ENCODE peak calls at places on chromosomes 13 and 19, in four cellular contexts. M is left ventricle myocardium inferior, X is GM12878, O is astrocyte. J is an unnamed sample.

GRCh38 chr13:48783181-48783630 is 129.5 kb downstream of the CYSLTR2 start:
- DNase-seq in M (peak), X (no peak), O (peak), J (no peak)

GRCh38 chr13:112972258-112972657 is 3.2 kb downstream of the MCF2L start:
- DNase-seq in M (no peak), X (no peak), O (no peak), J (no peak)

GRCh38 chr19:17725422-17726078 is 6.3 kb downstream of the MAP1S start:
- DNase-seq in M (no peak), X (no peak), O (no peak), J (no peak)

GRCh38 chr19:22526661-22527272 is 104.6 kb upstream of the ZNF98 start:
- DNase-seq in M (no peak), X (no peak), O (no peak), J (no peak)

GRCh38 chr13:43054803-43055802 is 31.7 kb downstream of the DNAJC15 start:
- DNase-seq in M (no peak), X (no peak), O (peak), J (no peak)

GRCh38 chr13:93771229-93771628 is 544.6 kb downstream of the GPC6 start:
- DNase-seq in M (no peak), X (no peak), O (no peak), J (no peak)

GRCh38 chr13:60275208-60275607 is 111.5 kb upstream of the DIAPH3 start:
- DNase-seq in M (no peak), X (no peak), O (no peak), J (no peak)

GRCh38 chr19:51735759-51736449 is 12.1 kb upstream of the HAS1 start:
- DNase-seq in M (peak), X (no peak), O (peak), J (no peak)

GRCh38 chr13:27211271-27211670 is 39.7 kb upstream of the USP12 start:
- DNase-seq in M (no peak), X (no peak), O (no peak), J (no peak)

GRCh38 chr13:74229242-74229641 is 95.0 kb upstream of the KLF12 start:
- DNase-seq in M (no peak), X (no peak), O (no peak), J (no peak)

GRCh38 chr13:111323549-111323948 is 3.1 kb downstream of the TEX29 start:
- DNase-seq in M (no peak), X (no peak), O (no peak), J (no peak)

GRCh38 chr19:13778398-13778797 is 4.1 kb downstream of the C19orf53 start:
- DNase-seq in M (no peak), X (no peak), O (no peak), J (no peak)

GRCh38 chr13:27359203-27359821 is 65.1 kb upstream of the GTF3A start:
- DNase-seq in M (peak), X (no peak), O (no peak), J (no peak)

GRCh38 chr19:40740747-40741146 is 9.5 kb downstream of the ACTMAP start:
- DNase-seq in M (peak), X (no peak), O (no peak), J (no peak)

GRCh38 chr13:98251708-98252107 is 74.6 kb upstream of the RNF113B start:
- DNase-seq in M (no peak), X (no peak), O (no peak), J (no peak)

GRCh38 chr13:76992548-76993001 is 694 bp downstream of the CLN5 start:
- DNase-seq in M (no peak), X (no peak), O (peak), J (no peak)

GRCh38 chr19:6273701-6274601 is 5.8 kb downstream of the MLLT1 start:
- DNase-seq in M (peak), X (no peak), O (peak), J (no peak)

GRCh38 chr19:41626278-41626677 is 596 bp downstream of the CEACAM4 start:
- DNase-seq in M (no peak), X (no peak), O (no peak), J (no peak)

GRCh38 chr19:17385878-17386611 is 8.0 kb downstream of the CCDC194 start:
- DNase-seq in M (peak), X (no peak), O (no peak), J (no peak)

GRCh38 chr19:19460761-19461265 is 54.5 kb downstream of the TSSK6 start:
- DNase-seq in M (peak), X (no peak), O (no peak), J (no peak)

GRCh38 chr13:79837741-79838450 is 356.9 kb downstream of the NDFIP2 start:
- DNase-seq in M (no peak), X (no peak), O (peak), J (no peak)

GRCh38 chr19:34134190-34135032 is 37.9 kb upstream of the LSM14A start:
- DNase-seq in M (peak), X (peak), O (peak), J (peak)

GRCh38 chr19:658916-659839 is 3.8 kb downstream of the RNF126 start:
- DNase-seq in M (peak), X (no peak), O (peak), J (no peak)

GRCh38 chr19:39236527-39236926 is 8.3 kb downstream of the IFNL3 start:
- DNase-seq in M (no peak), X (no peak), O (no peak), J (no peak)

GRCh38 chr13:49300716-49301589 is 53.2 kb downstream of the CDADC1 start:
- DNase-seq in M (no peak), X (peak), O (peak), J (peak)

GRCh38 chr19:45169602-45170001 is 8.4 kb downstream of the TRAPPC6A start:
- DNase-seq in M (no peak), X (no peak), O (no peak), J (no peak)

GRCh38 chr19:45172173-45172572 is 5.9 kb downstream of the TRAPPC6A start:
- DNase-seq in M (no peak), X (no peak), O (no peak), J (no peak)

GRCh38 chr19:45170146-45171106 is 7.6 kb downstream of the TRAPPC6A start:
- DNase-seq in M (no peak), X (no peak), O (no peak), J (no peak)

GRCh38 chr19:45172611-45173208 is 5.3 kb downstream of the TRAPPC6A start:
- DNase-seq in M (no peak), X (no peak), O (peak), J (no peak)

GRCh38 chr19:45171211-45171623 is 6.8 kb downstream of the TRAPPC6A start:
- DNase-seq in M (no peak), X (no peak), O (no peak), J (no peak)
- H3K4me3 ChIP-seq in M (no peak), X (no peak), O (no peak), J (no peak)

DNA sequence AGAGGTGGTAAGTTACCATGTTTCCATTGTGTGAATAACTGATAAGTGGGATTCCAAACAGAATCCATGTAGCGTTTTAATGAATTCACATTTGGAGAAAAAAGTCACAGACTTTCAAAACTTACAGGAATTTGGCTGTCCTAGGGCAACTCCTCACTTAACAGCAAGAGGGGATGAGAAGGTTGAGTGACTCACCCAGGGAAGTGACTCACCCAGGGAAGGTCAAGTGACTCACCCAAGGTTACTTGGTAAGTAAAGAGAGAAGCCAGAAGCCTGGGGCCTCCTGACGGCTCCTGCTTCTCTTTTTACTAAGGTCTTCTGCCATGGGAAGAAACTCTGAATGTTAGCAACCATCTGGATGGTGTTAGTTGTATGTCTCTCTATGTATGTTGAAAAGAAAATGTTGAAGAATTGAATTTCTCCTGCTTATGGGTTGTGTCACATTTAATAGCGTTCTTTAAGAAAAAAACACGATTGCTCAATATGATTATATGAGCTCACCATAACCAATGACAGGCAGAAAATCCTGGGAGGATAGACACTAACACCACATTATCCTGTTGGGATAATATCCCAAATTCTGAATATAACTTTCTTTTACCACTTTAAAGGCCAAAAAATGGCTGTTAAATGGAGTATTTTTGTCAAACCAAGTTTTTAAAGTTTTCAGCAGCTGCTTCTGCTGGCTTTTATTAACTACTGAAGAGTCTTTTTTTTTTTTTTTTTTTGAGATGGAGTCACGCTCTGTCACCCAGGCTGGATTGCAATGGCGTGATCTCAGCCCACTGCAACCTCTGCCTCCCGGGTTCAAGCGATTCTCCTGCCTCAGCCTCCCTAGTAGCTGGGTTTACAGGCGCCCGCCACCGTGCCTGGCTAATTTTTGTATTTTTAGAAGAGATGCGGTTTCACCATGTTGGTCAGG is 195.6 kb downstream of the GGACT start:
- DNase-seq in M (peak), X (peak), O (peak), J (peak)
- H3K4me3 ChIP-seq in M (no peak), X (no peak), O (peak), J (no peak)

GRCh38 chr19:10924597-10924996 is 3.8 kb downstream of the YIPF2 start:
- DNase-seq in M (no peak), X (no peak), O (no peak), J (no peak)

GRCh38 chr19:10929402-10929794 is 787 bp downstream of the TIMM29 start:
- DNase-seq in M (no peak), X (no peak), O (no peak), J (no peak)

GRCh38 chr19:10928563-10929401 is at the start of the genes TIMM29 and YIPF2:
- DNase-seq in M (peak), X (peak), O (peak), J (peak)

GRCh38 chr19:10923503-10924076 is 4.8 kb downstream of the YIPF2 start:
- DNase-seq in M (no peak), X (no peak), O (no peak), J (no peak)

DNA sequence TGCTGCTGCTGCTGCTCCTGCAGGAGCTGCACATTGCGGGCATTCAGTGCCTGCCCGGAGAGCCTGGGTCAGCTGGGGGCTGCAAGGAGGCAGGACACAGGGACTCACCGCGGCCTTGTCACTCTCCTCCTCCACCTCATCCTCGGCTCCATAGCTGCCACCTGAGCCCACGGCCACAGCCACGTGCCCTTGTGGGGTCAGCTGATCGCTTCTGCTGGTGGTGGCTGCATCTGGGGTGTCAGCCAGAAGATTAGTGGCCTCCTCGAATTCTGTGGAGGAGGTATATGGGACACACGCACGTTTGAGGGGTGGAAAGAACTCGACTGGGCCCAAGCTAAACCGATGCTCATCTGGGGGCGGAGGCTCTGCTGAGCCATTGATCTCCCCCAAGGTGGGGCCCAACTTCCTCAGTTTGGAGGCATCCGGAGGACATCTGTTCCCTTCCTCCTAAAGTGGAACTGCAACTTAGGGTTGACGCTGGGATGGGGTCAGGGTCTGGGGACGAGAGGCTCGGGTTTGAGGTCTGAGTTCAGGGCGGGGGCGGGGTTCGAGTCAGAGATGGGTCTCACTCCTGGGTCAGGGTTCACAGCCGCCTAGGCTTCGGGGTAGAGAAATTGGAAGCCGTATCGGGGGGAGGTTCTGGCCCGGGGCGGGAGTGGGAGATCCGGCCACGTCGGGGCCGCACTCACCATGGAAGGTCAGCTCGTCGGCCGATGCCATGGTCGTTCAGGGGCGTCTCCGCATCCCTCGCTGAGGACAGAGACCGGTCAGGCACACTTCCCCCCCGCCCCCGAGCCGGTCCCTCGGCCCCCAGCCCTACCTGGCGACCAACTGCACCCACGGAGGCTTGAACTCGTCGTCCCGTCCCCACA is 512 bp downstream of the YIPF2 start:
- DNase-seq in M (no peak), X (no peak), O (no peak), J (no peak)
- H3K4me3 ChIP-seq in M (peak), X (peak), O (peak), J (peak)

DNA sequence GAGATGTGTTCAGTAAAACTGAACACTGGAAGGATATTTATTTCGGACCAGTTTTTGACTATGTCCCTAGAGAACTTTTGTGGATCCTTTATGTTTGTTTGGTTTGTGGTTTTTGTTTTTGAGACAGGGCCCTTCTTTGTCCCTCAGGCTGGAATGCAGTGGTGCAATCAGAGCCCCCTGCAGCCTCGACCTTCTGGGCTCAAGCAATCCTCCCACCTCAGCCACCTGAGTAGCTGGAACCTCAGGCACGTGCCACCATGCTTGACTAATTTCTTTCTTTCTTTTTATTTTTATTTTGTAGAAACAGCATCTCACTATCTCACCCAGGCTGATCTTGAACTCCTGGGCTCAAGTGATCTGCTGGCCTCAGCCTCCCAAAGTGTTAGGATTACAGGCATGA is 955 bp upstream of the ZNF709 start:
- DNase-seq in M (no peak), X (no peak), O (no peak), J (no peak)
- H3K4me3 ChIP-seq in M (peak), X (no peak), O (no peak), J (no peak)

GRCh38 chr19:2783781-2784145 is 690 bp upstream of the SGTA start:
- DNase-seq in M (no peak), X (no peak), O (no peak), J (no peak)

GRCh38 chr19:2788237-2788636 is 2.9 kb downstream of the THOP1 start:
- DNase-seq in M (no peak), X (no peak), O (no peak), J (no peak)

GRCh38 chr19:2790194-2790556 is 4.9 kb downstream of the THOP1 start:
- DNase-seq in M (no peak), X (no peak), O (no peak), J (no peak)

GRCh38 chr19:2785244-2786000 is at the start of gene THOP1:
- DNase-seq in M (peak), X (peak), O (peak), J (peak)

DNA sequence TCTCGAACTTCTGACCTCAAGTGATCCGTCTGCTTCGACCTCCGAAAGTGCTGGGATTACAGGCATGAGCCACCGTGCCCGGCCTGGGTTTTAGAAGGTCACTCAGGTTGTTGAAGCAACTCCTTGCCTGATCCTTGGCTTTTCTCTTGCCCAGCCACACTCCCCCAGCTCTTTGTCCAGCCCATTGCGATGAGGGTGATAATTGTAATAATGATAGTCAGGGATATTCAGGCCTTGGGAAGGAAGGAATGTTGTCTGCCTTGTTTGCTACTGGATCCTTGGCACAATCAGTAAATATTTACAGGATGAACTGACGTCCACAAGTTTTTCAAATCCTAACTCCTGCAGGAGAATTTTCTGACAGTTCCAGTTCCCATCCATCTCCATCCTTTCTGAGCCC is 1.8 kb downstream of the THOP1 start:
- DNase-seq in M (no peak), X (no peak), O (no peak), J (no peak)
- H3K4me3 ChIP-seq in M (no peak), X (peak), O (no peak), J (peak)

J was measured in GM12864.